ENCODE peak calls at places on chromosomes 16 and 17, in ten cellular contexts. W is CD4-positive, alpha-beta T cell; L is T47D; J is neural crest cell; U is psoas muscle; M is NCI-H526 treated with DMSO at 0.1 percent for 48 hours; E is activated CD4-positive, alpha-beta T cell treated with anti-CD3 and anti-CD28 coated beads for 36 hours; F is H1; I is renal cortical epithelial cell; P is HT1080. N is an unnamed sample.

GRCh38 chr16:6349725-6350124 is 982.9 kb upstream of the RBFOX1 start:
- DNase-seq in E (no peak), M (no peak), W (no peak), L (no peak), I (no peak), U (no peak), P (no peak), F (no peak), J (no peak), N (no peak)

GRCh38 chr17:2484876-2485275 is 26.8 kb downstream of the METTL16 start:
- DNase-seq in M (peak; percentile 25), W (no peak), F (peak; percentile 49), E (no peak), P (no peak), L (peak; percentile 57), U (no peak), I (no peak), J (no peak), N (no peak)

GRCh38 chr17:66805567-66805966 is 29.4 kb upstream of the CACNG5 start:
- DNase-seq in M (no peak), L (no peak), I (no peak), F (no peak), W (no peak), U (no peak), E (no peak), J (no peak), P (no peak), N (no peak)

GRCh38 chr16:51876934-51877333 is 670.0 kb downstream of the TOX3 start:
- DNase-seq in M (no peak), F (no peak), W (no peak), U (no peak), L (no peak), J (no peak), P (no peak), I (no peak), E (no peak), N (no peak)

GRCh38 chr17:41315814-41316430 is 412 bp upstream of the KRTAP17-1 start:
- DNase-seq in P (no peak), I (peak; percentile 27), E (no peak), L (no peak), J (no peak), W (no peak), M (no peak), U (no peak), F (no peak), N (no peak)

GRCh38 chr17:8384801-8385335 is 1.9 kb upstream of the RPL26 start:
- DNase-seq in J (no peak), U (no peak), L (peak; percentile 57), E (no peak), W (no peak), P (peak; percentile 79), I (peak; percentile 94), F (no peak), M (no peak), N (peak; percentile 83)

GRCh38 chr16:28082624-28083023 is 19.1 kb upstream of the GSG1L start:
- DNase-seq in U (no peak), J (no peak), L (no peak), W (no peak), I (no peak), P (no peak), M (no peak), F (no peak), E (no peak), N (no peak)

GRCh38 chr17:77644981-77645380 is 313.5 kb upstream of the TNRC6C start:
- DNase-seq in U (peak; percentile 58), W (peak; percentile 31), J (no peak), L (no peak), F (no peak), I (no peak), M (no peak), E (peak; percentile 65), P (no peak), N (no peak)

GRCh38 chr17:31467502-31468256 is 76.2 kb downstream of the RAB11FIP4 start:
- DNase-seq in W (no peak), E (no peak), F (peak; percentile 58), P (no peak), U (no peak), J (no peak), I (no peak), M (peak; percentile 40), L (peak; percentile 45), N (no peak)

GRCh38 chr17:83026311-83026811 is 53.0 kb upstream of the METRNL start:
- DNase-seq in J (no peak), E (no peak), M (no peak), U (no peak), P (no peak), W (no peak), F (no peak), L (no peak), I (no peak), N (no peak)

GRCh38 chr17:77327566-77328463 is 187.0 kb downstream of the SEC14L1 start:
- DNase-seq in U (no peak), P (no peak), I (no peak), W (no peak), E (no peak), J (no peak), L (no peak), F (no peak), M (no peak), N (no peak)

GRCh38 chr17:75637561-75637960 is 4.3 kb downstream of the SMIM5 start:
- DNase-seq in F (no peak), J (no peak), M (no peak), I (no peak), L (no peak), E (no peak), W (no peak), U (no peak), P (no peak), N (no peak)

GRCh38 chr16:3915438-3916250 is 35.1 kb upstream of the CREBBP start:
- DNase-seq in M (no peak), L (peak; percentile 27), W (no peak), F (no peak), J (no peak), I (peak; percentile 31), P (no peak), U (no peak), E (no peak), N (no peak)

GRCh38 chr17:77371117-77371887 is 230.5 kb downstream of the SEC14L1 start:
- DNase-seq in J (no peak), W (no peak), M (no peak), F (no peak), U (peak; percentile 57), P (no peak), E (no peak), L (no peak), I (no peak), N (no peak)

GRCh38 chr17:33602981-33603380 is 309.9 kb upstream of the ASIC2 start:
- DNase-seq in F (peak; percentile 46), W (no peak), L (no peak), M (no peak), J (peak; percentile 14), I (no peak), P (no peak), E (no peak), U (no peak), N (no peak)

GRCh38 chr17:32794533-32795246 is 82.2 kb downstream of the MYO1D start:
- DNase-seq in I (no peak), E (no peak), W (no peak), P (no peak), U (no peak), M (no peak), F (no peak), J (no peak), L (peak; percentile 50), N (no peak)

GRCh38 chr16:28304214-28304613 is 11.9 kb downstream of the SBK1 start:
- DNase-seq in W (no peak), P (peak; percentile 40), L (peak; percentile 78), I (peak; percentile 11), E (peak; percentile 52), M (no peak), U (no peak), F (peak; percentile 75), J (peak; percentile 35), N (peak; percentile 0)

GRCh38 chr17:6557040-6557438 is 684 bp upstream of the PITPNM3 start:
- DNase-seq in W (no peak), E (no peak), L (no peak), M (no peak), U (no peak), P (no peak), J (no peak), I (no peak), F (no peak), N (no peak)

GRCh38 chr17:47703671-47704070 is 9.7 kb downstream of the TBKBP1 start:
- DNase-seq in M (no peak), P (no peak), U (no peak), J (no peak), L (no peak), W (no peak), F (no peak), I (no peak), E (no peak), N (no peak)

GRCh38 chr17:60526726-60527125 is 684 bp upstream of the APPBP2 start:
- DNase-seq in W (no peak), J (no peak), L (peak; percentile 18), M (no peak), E (no peak), P (no peak), I (peak; percentile 15), U (no peak), F (no peak), N (no peak)